ENCODE peak calls at places on chromosome 19, in four cellular contexts. G is psoas muscle, S is lung, B is IMR-90. C is an unnamed sample.

GRCh38 chr19:51242881-51243280 is 8.0 kb upstream of the SIGLECL1 start:
- DNase-seq in G (no peak), S (no peak), B (no peak), C (no peak)

GRCh38 chr19:50406156-50406820 is 12.4 kb upstream of the SPIB start:
- DNase-seq in G (no peak), S (no peak), B (no peak), C (no peak)

GRCh38 chr19:1285737-1286360 is at the start of gene EFNA2:
- DNase-seq in G (no peak), S (no peak), B (no peak), C (no peak)

GRCh38 chr19:38059897-38060296 is 152.9 kb downstream of the SIPA1L3 start:
- DNase-seq in G (no peak), S (no peak), B (no peak), C (peak)

GRCh38 chr19:47111081-47111589 is 2.4 kb downstream of the ZC3H4 start:
- DNase-seq in G (peak), S (peak), B (no peak), C (no peak)

GRCh38 chr19:8577247-8577646 is at the start of gene MYO1F:
- DNase-seq in G (peak), S (peak), B (no peak), C (no peak)

GRCh38 chr19:34508540-34508939 is 27.0 kb downstream of the WTIP start:
- DNase-seq in G (no peak), S (no peak), B (no peak), C (no peak)

GRCh38 chr19:7550987-7551761 is 15.7 kb downstream of the PNPLA6 start:
- DNase-seq in G (peak), S (peak), B (peak), C (peak)

GRCh38 chr19:49361438-49362047 is 673 bp downstream of the TEAD2 start:
- DNase-seq in G (peak), S (peak), B (peak), C (peak)

GRCh38 chr19:5615756-5616327 is 6.7 kb downstream of the SAFB2 start:
- DNase-seq in G (no peak), S (no peak), B (peak), C (peak)

GRCh38 chr19:23460656-23461055 is 65.4 kb upstream of the ZNF91 start:
- DNase-seq in G (no peak), S (no peak), B (no peak), C (no peak)

GRCh38 chr19:1503925-1504430 is 8.8 kb downstream of the ADAMTSL5 start:
- DNase-seq in G (no peak), S (no peak), B (no peak), C (no peak)

GRCh38 chr19:49436381-49437017 is 4.8 kb downstream of the SLC17A7 start:
- DNase-seq in G (no peak), S (no peak), B (no peak), C (no peak)

GRCh38 chr19:5282926-5283325 is 57.7 kb downstream of the PTPRS start:
- DNase-seq in G (peak), S (no peak), B (no peak), C (no peak)

GRCh38 chr19:435056-435706 is 25.7 kb downstream of the SHC2 start:
- DNase-seq in G (peak), S (no peak), B (no peak), C (no peak)

GRCh38 chr19:57583521-57584416 is at the start of gene ZIK1:
- DNase-seq in G (peak), S (peak), B (peak), C (peak)

GRCh38 chr19:55099557-55100506 is 17.6 kb downstream of the PPP1R12C start:
- DNase-seq in G (peak), S (no peak), B (no peak), C (no peak)

GRCh38 chr19:19649580-19649995 is 6.1 kb upstream of the GMIP start:
- DNase-seq in G (no peak), S (no peak), B (no peak), C (no peak)

GRCh38 chr19:33759356-33759755 is 37.3 kb upstream of the KCTD15 start:
- DNase-seq in G (no peak), S (no peak), B (no peak), C (no peak)

GRCh38 chr19:21402303-21402985 is 5.5 kb downstream of the ZNF493 start:
- DNase-seq in G (no peak), S (no peak), B (no peak), C (no peak)

GRCh38 chr19:13051581-13052165 is 51.0 kb downstream of the LYL1 start:
- DNase-seq in G (peak), S (peak), B (peak), C (no peak)

GRCh38 chr19:15464394-15465385 is at the start of gene RASAL3:
- DNase-seq in G (peak), S (no peak), B (no peak), C (no peak)

DNA sequence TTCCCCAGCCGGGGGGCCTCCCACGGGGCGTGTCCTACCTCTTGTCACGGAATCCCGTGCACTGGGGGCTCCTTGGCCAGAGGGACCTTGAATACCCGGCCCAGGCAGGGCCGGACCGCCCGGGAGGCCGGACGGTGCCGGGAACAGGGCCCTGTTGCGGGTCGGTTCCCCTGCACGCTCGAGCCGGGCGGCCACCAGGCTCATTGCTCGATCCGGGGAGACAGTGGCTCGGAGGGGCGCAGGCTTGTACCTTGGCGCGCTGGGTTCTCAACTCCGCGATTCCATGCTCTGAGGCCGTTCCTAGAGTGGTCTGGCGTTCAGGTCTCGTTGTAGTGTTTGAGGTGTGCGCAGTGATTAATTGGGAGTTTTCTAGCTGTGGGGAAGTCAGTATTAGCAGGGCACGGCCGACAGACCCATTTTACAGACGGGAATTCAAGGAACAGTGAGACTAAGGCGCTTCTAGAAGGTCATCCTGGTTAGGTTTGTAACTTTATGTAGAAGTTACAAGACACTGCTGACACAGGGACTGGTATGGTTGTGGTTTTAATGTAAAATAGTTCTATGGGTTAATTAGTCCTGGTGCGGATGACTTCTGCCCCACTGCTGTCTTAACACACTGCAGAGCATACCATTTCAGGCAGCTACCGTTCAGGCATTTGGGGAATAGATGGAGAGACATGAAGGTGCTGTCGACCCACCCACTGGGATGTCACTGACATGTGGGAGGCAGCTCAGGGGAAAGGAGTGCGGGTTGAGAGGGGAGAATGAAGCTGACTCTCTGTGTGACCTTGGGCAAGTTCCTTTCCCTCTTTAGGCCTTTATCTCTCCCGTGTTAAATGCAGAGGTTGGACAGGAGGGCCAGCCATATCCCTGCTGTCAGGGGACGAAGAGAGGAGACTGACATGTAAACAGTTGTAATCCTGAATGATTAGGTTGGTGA is 590 bp downstream of the CLPTM1 start:
- DNase-seq in G (no peak), S (no peak), B (no peak), C (no peak)
- H3K4me3 ChIP-seq in G (peak), S (peak), B (peak), C (peak)

GRCh38 chr19:11199517-11199916 is 2.2 kb upstream of the KANK2 start:
- DNase-seq in G (no peak), S (no peak), B (no peak), C (no peak)
- H3K4me3 ChIP-seq in G (no peak), S (no peak), B (no peak), C (no peak)

DNA sequence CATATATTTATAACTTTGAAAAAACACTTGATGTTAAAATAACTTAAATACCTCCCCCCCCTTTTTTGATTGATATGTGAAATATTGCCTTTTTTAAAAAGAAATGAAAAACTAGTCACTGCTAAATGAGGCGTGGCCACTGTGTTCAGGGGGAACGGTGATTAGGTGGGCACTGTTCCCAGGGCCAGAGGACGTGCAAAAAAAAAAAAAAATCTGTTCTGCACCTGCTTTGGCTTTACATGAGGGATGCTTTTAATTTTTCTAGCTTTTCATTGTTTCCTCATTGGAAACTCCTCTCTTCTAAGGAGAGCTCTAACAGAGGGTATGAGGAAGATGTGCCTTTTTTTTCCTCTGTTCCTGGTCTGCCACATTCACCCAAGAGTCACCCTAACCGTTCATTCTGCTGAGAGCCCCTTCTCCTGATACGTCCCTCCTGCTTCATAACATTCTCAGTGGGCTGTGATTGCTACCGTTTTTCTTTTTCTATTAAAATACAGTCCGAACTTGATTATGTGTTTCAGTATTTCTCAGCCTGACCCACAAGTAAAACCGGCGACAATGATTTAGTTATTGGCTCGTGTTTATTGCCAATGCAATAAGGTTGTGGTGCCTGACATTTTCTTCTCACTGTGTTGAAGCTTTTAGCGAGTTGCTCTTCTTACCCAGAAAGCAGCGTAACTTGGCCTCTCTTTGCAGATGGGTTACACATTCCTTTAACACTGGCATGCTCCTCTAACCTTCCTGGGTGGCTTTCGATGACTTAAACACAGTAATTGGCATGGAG is 64.8 kb upstream of the ZNF536 start:
- DNase-seq in G (no peak), S (no peak), B (no peak), C (no peak)
- H3K4me3 ChIP-seq in G (no peak), S (no peak), B (no peak), C (no peak)

DNA sequence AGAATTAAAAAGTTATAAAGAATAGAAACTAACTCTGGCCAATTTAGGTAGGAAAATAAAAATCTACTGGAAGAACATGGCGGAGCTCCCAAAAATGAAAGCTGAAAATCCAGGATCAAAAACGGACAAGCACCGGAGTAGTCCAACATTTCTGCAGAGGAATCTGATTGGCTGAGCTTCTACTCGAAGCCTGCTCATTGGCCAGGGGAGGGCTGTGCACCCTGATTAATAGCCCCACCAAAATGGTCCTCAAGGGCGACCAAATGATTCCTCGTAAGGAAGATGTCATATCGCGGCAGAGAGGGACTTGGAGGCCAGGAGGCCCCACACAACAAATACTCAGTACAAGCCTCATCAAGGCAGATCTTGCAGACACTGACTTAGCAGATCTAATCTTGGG is 900.7 kb downstream of the UQCRFS1 start:
- DNase-seq in G (no peak), S (no peak), B (no peak), C (no peak)
- H3K4me3 ChIP-seq in G (no peak), S (no peak), B (no peak), C (no peak)

DNA sequence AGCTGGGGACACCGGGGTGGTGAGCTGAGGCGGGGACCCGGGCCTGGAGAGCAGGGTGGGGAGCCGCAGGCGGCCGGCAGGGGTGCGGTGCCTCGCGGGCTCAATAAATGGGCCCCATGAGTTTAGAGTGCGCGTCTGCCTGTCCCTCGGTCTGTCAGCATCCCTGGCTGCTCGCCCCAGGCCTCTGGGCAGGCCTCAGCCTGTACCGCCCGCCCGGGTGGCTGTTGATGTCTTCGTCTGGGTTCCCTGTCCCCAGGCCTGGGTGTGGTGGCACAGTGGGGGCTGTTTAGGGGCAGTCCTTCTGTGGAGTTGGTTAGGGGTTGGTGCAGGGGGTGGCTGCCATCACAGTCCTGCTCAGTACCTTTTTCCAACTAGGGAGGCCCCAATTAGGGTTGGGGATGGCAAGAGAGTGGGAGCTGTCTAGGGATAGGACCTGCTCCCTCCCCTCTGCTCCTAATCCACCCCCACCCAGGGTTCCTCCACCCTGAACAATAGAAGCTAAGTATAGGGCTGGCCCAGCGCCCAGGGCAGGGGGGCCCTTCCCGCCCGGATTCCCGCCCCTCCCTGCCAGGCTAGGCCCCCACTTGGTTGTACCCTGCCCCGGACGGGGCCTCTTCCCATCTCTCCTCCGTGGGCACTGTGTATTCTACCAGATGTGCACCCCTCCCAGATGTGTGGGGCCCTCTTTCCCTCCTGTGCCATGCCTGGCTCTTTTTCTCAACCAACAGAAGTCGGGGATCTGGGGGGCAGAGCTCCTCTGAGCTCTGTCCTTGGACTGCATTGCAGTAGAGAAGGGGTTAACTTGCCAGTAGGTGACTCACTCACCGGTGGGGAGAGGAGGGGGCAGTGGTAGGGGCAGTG is 12.4 kb downstream of the CIC start:
- DNase-seq in G (peak), S (peak), B (peak), C (peak)
- H3K4me3 ChIP-seq in G (peak), S (no peak), B (peak), C (peak)

C was measured in fibroblast of mammary gland.